ENCODE peak calls at places on chromosome 15, in five cellular contexts. R is BJ; L is kidney glomerular epithelial cell; P is activated CD8-positive, alpha-beta memory T cell treated with anti-CD3 and anti-CD28 coated beads, Interleukin-2, amount 50 U/mL, for 48 hours; H is left cardiac atrium. U is an unnamed sample.

GRCh38 chr15:76336254-76337046 is at the start of gene ISL2:
- DNase-seq in L (peak; percentile 26), P (peak; percentile 89), H (peak; percentile 67), R (peak; percentile 95), U (peak; percentile 85)

GRCh38 chr15:24877174-24877573 is 77.6 kb upstream of the SNRPN start:
- DNase-seq in R (no peak), L (no peak), H (no peak), P (no peak), U (no peak)

GRCh38 chr15:74801311-74801997 is 11.2 kb upstream of the LMAN1L start:
- DNase-seq in H (no peak), R (no peak), L (no peak), P (no peak), U (no peak)

GRCh38 chr15:42154576-42155355 is 1.7 kb downstream of the PLA2G4F start:
- DNase-seq in R (no peak), L (peak; percentile 82), P (no peak), H (no peak), U (peak; percentile 37)

GRCh38 chr15:53625260-53625659 is 134.2 kb downstream of the WDR72 start:
- DNase-seq in R (no peak), P (no peak), H (no peak), L (no peak), U (no peak)

GRCh38 chr15:70758790-70759462 is 4.4 kb downstream of the UACA start:
- DNase-seq in H (no peak), R (no peak), P (no peak), L (no peak), U (no peak)

GRCh38 chr15:67593561-67593960 is 51.1 kb downstream of the MAP2K5 start:
- DNase-seq in R (no peak), L (no peak), P (no peak), H (no peak), U (no peak)

GRCh38 chr15:59247364-59247763 is 40.7 kb downstream of the LDHAL6B start:
- DNase-seq in R (no peak), H (peak; percentile 59), L (peak; percentile 36), P (peak; percentile 57), U (no peak)

GRCh38 chr15:91866971-91867372 is 13.5 kb downstream of the SLCO3A1 start:
- DNase-seq in P (no peak), L (no peak), H (peak; percentile 70), R (no peak), U (peak; percentile 83)

GRCh38 chr15:96337354-96337990 is 7.0 kb downstream of the NR2F2 start:
- DNase-seq in H (no peak), L (no peak), R (no peak), P (no peak), U (no peak)

GRCh38 chr15:72074335-72075060 is 43.5 kb downstream of the MYO9A start:
- DNase-seq in L (no peak), P (no peak), H (no peak), R (no peak), U (no peak)

GRCh38 chr15:83380682-83381081 is 66.5 kb upstream of the SH3GL3 start:
- DNase-seq in P (peak; percentile 56), H (peak; percentile 31), L (peak; percentile 14), R (no peak), U (no peak)

GRCh38 chr15:85500729-85501128 is 120.3 kb downstream of the AKAP13 start:
- DNase-seq in R (no peak), L (no peak), H (peak; percentile 33), P (no peak), U (no peak)

GRCh38 chr15:66039117-66039860 is 170.0 kb downstream of the RAB11A start:
- DNase-seq in R (no peak), P (no peak), L (peak; percentile 2), H (no peak), U (no peak)

GRCh38 chr15:99117563-99118257 is 12.8 kb downstream of the SYNM start:
- DNase-seq in H (no peak), P (no peak), L (no peak), R (no peak), U (no peak)

GRCh38 chr15:76799760-76800159 is 105.4 kb downstream of the SCAPER start:
- DNase-seq in H (no peak), R (no peak), L (peak; percentile 33), P (no peak), U (no peak)

GRCh38 chr15:74141591-74141990 is 11.2 kb downstream of the ISLR2 start:
- DNase-seq in R (no peak), P (no peak), H (no peak), L (no peak), U (no peak)

GRCh38 chr15:99916668-99917223 is 183.5 kb upstream of the LYSMD4 start:
- DNase-seq in L (no peak), H (no peak), P (no peak), R (no peak), U (peak; percentile 50)

GRCh38 chr15:64703632-64703959 is 71.8 kb downstream of the RBPMS2 start:
- DNase-seq in P (no peak), L (no peak), H (no peak), R (no peak), U (no peak)

GRCh38 chr15:69537888-69538287 is 85.3 kb downstream of the RPLP1 start:
- DNase-seq in R (no peak), H (no peak), L (no peak), P (no peak), U (no peak)

GRCh38 chr15:69666921-69667811 is 214.5 kb downstream of the RPLP1 start:
- DNase-seq in L (no peak), R (no peak), H (no peak), P (no peak), U (peak; percentile 68)

GRCh38 chr15:70833897-70834765 is 19.8 kb downstream of the LARP6 start:
- DNase-seq in L (peak; percentile 28), P (no peak), H (no peak), R (no peak), U (no peak)

GRCh38 chr15:78850926-78851600 is 21.6 kb upstream of the MORF4L1 start:
- DNase-seq in H (no peak), P (no peak), R (no peak), L (no peak), U (no peak)

GRCh38 chr15:98658831-98659699 is 10.7 kb downstream of the IGF1R start:
- DNase-seq in R (no peak), H (no peak), P (no peak), L (peak; percentile 32), U (no peak)

GRCh38 chr15:37056168-37056893 is 44.0 kb downstream of the MEIS2 start:
- DNase-seq in H (peak; percentile 65), L (peak; percentile 36), R (no peak), P (no peak), U (peak; percentile 71)

GRCh38 chr15:96058103-96058851 is 272.2 kb upstream of the NR2F2 start:
- DNase-seq in H (no peak), R (no peak), L (no peak), P (no peak), U (no peak)

GRCh38 chr15:40045572-40046217 is 6.7 kb upstream of the SRP14 start:
- DNase-seq in P (no peak), R (no peak), H (no peak), L (no peak), U (no peak)

GRCh38 chr15:32682569-32682968 is 35.2 kb upstream of the GREM1 start:
- DNase-seq in R (peak; percentile 88), H (no peak), L (peak; percentile 59), P (no peak), U (no peak)

GRCh38 chr15:70192041-70192440 is 94.3 kb upstream of the TLE3 start:
- DNase-seq in H (no peak), P (no peak), L (no peak), R (no peak), U (no peak)

GRCh38 chr15:84570164-84570692 is 30.6 kb upstream of the ZSCAN2 start:
- DNase-seq in H (peak; percentile 61), R (no peak), L (no peak), P (peak; percentile 79), U (peak; percentile 87)

GRCh38 chr15:65326109-65326508 is 21.6 kb downstream of the RNU5B-1 start:
- DNase-seq in L (no peak), R (no peak), H (peak; percentile 57), P (no peak), U (peak; percentile 60)

GRCh38 chr15:80953001-80953952 is 36.3 kb downstream of the MESD start:
- DNase-seq in P (peak; percentile 20), L (no peak), R (no peak), H (no peak), U (no peak)

GRCh38 chr15:56038015-56038414 is 44.6 kb upstream of the NEDD4 start:
- DNase-seq in R (no peak), L (no peak), H (no peak), P (no peak), U (no peak)

GRCh38 chr15:100863406-100864198 is 16.0 kb upstream of the ALDH1A3 start:
- DNase-seq in P (no peak), R (peak; percentile 64), H (peak; percentile 69), L (no peak), U (peak; percentile 85)

GRCh38 chr15:89812126-89812846 is 2.4 kb downstream of the ANPEP start:
- DNase-seq in H (peak; percentile 64), R (no peak), P (no peak), L (no peak), U (peak; percentile 89)

GRCh38 chr15:43828061-43828657 is 1.4 kb downstream of the WDR76 start:
- DNase-seq in P (no peak), L (no peak), R (no peak), H (no peak), U (no peak)

GRCh38 chr15:51074926-51075325 is 19.8 kb downstream of the TNFAIP8L3 start:
- DNase-seq in P (no peak), L (no peak), R (no peak), H (no peak), U (no peak)

GRCh38 chr15:46091860-46092450 is 457.1 kb downstream of the SQOR start:
- DNase-seq in R (no peak), H (no peak), P (no peak), L (no peak), U (no peak)

GRCh38 chr15:93029613-93030429 is 59.2 kb downstream of the RGMA start:
- DNase-seq in R (no peak), L (no peak), P (peak; percentile 56), H (no peak), U (no peak)

U was measured in Right ventricle myocardium inferior.